ENCODE peak calls at places on chromosomes 4 and X, in ten cellular contexts. I is esophagus squamous epithelium, L is right cardiac atrium, O is fibroblast of lung, K is right atrium auricular region, N is psoas muscle, Q is stomach, S is Karpas-422, Y is GM23248, H is left ventricle myocardium inferior. J is an unnamed sample.

GRCh38 chr4:87330761-87331160 is 8.1 kb upstream of the HSD17B13 start:
- DNase-seq in I (no peak), L (no peak), O (no peak), K (no peak), N (no peak), Q (no peak), S (no peak), Y (no peak), H (no peak), J (no peak)

GRCh38 chr4:119679251-119679650 is 50.6 kb upstream of the PDE5A start:
- DNase-seq in I (no peak), L (no peak), O (peak), K (no peak), N (no peak), Q (no peak), S (no peak), Y (no peak), H (no peak), J (no peak)

GRCh38 chrX:149715468-149715867 is 3.6 kb downstream of the MAGEA11 start:
- DNase-seq in I (no peak), L (no peak), O (no peak), K (no peak), N (no peak), Q (no peak), S (peak), Y (no peak), H (no peak), J (no peak)

GRCh38 chr4:54099287-54099958 is 540 bp upstream of the GSX2 start:
- DNase-seq in I (no peak), L (peak), O (no peak), K (no peak), N (no peak), Q (no peak), S (peak), Y (no peak), H (no peak), J (no peak)

GRCh38 chr4:189979196-189980047 is 38.8 kb downstream of the FRG1 start:
- DNase-seq in I (no peak), L (no peak), O (no peak), K (no peak), N (no peak), Q (no peak), S (no peak), Y (no peak), H (no peak), J (no peak)

GRCh38 chrX:145817666-145818521 is at the start of gene SLITRK2:
- DNase-seq in I (no peak), L (peak), O (peak), K (no peak), N (no peak), Q (no peak), S (no peak), Y (peak), H (no peak), J (peak)

GRCh38 chr4:122764808-122765189 is 32.3 kb downstream of the BBS12 start:
- DNase-seq in I (no peak), L (no peak), O (peak), K (no peak), N (no peak), Q (no peak), S (no peak), Y (peak), H (no peak), J (no peak)

GRCh38 chr4:183876268-183876934 is 28.7 kb upstream of the STOX2 start:
- DNase-seq in I (no peak), L (peak), O (peak), K (peak), N (peak), Q (peak), S (no peak), Y (peak), H (peak), J (peak)

GRCh38 chr4:76703676-76704075 is 194.3 kb downstream of the SOWAHB start:
- DNase-seq in I (no peak), L (no peak), O (no peak), K (no peak), N (no peak), Q (no peak), S (no peak), Y (peak), H (no peak), J (no peak)

GRCh38 chrX:40952855-40953254 is 132.4 kb upstream of the USP9X start:
- DNase-seq in I (no peak), L (no peak), O (peak), K (no peak), N (no peak), Q (no peak), S (no peak), Y (peak), H (no peak), J (no peak)

GRCh38 chr4:94413085-94413685 is 38.6 kb upstream of the PDLIM5 start:
- DNase-seq in I (no peak), L (no peak), O (peak), K (no peak), N (no peak), Q (no peak), S (no peak), Y (peak), H (no peak), J (no peak)

GRCh38 chr4:33086351-33086900 is 2366.3 kb downstream of the PCDH7 start:
- DNase-seq in I (no peak), L (no peak), O (peak), K (no peak), N (no peak), Q (no peak), S (no peak), Y (peak), H (no peak), J (no peak)

GRCh38 chrX:106415276-106415895 is 196.4 kb upstream of the RADX start:
- DNase-seq in I (no peak), L (no peak), O (peak), K (no peak), N (no peak), Q (no peak), S (peak), Y (peak), H (no peak), J (no peak)

GRCh38 chrX:140949231-140949630 is 53.2 kb upstream of the SPANXB1 start:
- DNase-seq in I (no peak), L (no peak), O (peak), K (no peak), N (no peak), Q (no peak), S (no peak), Y (no peak), H (no peak), J (no peak)

GRCh38 chr4:161356351-161356750 is 807.4 kb downstream of the FSTL5 start:
- DNase-seq in I (no peak), L (no peak), O (no peak), K (no peak), N (no peak), Q (no peak), S (no peak), Y (no peak), H (no peak), J (no peak)

GRCh38 chrX:108396188-108396885 is 41.9 kb downstream of the COL4A6 start:
- DNase-seq in I (no peak), L (no peak), O (no peak), K (no peak), N (no peak), Q (no peak), S (no peak), Y (peak), H (no peak), J (no peak)

GRCh38 chrX:154540897-154541535 is 5.6 kb downstream of the G6PD start:
- DNase-seq in I (no peak), L (no peak), O (no peak), K (no peak), N (no peak), Q (peak), S (no peak), Y (no peak), H (no peak), J (no peak)

GRCh38 chr4:156870166-156870565 is 101.4 kb downstream of the PDGFC start:
- DNase-seq in I (no peak), L (no peak), O (peak), K (no peak), N (no peak), Q (no peak), S (no peak), Y (peak), H (no peak), J (no peak)

GRCh38 chrX:97295954-97296353 is 412.2 kb downstream of the RPA4 start:
- DNase-seq in I (no peak), L (no peak), O (no peak), K (no peak), N (no peak), Q (no peak), S (no peak), Y (no peak), H (no peak), J (no peak)

GRCh38 chr4:5728451-5728850 is 17.4 kb downstream of the EVC start:
- DNase-seq in I (no peak), L (no peak), O (no peak), K (no peak), N (no peak), Q (no peak), S (no peak), Y (no peak), H (no peak), J (no peak)

GRCh38 chr4:182555997-182556418 is 312.8 kb downstream of the TENM3 start:
- DNase-seq in I (no peak), L (no peak), O (peak), K (no peak), N (no peak), Q (no peak), S (no peak), Y (peak), H (no peak), J (no peak)

GRCh38 chr4:101977096-101977495 is 186.6 kb downstream of the BANK1 start:
- DNase-seq in I (no peak), L (no peak), O (peak), K (no peak), N (peak), Q (no peak), S (no peak), Y (peak), H (no peak), J (peak)

GRCh38 chr4:165512464-165512863 is 133.7 kb downstream of the CPE start:
- DNase-seq in I (no peak), L (no peak), O (no peak), K (no peak), N (no peak), Q (no peak), S (no peak), Y (no peak), H (no peak), J (no peak)

GRCh38 chr4:167578906-167579305 is 344.6 kb upstream of the SPOCK3 start:
- DNase-seq in I (no peak), L (no peak), O (no peak), K (no peak), N (no peak), Q (no peak), S (no peak), Y (no peak), H (no peak), J (no peak)

GRCh38 chr4:144591401-144591800 is 54.6 kb upstream of the HHIP start:
- DNase-seq in I (no peak), L (no peak), O (peak), K (no peak), N (no peak), Q (no peak), S (no peak), Y (peak), H (no peak), J (no peak)

DNA sequence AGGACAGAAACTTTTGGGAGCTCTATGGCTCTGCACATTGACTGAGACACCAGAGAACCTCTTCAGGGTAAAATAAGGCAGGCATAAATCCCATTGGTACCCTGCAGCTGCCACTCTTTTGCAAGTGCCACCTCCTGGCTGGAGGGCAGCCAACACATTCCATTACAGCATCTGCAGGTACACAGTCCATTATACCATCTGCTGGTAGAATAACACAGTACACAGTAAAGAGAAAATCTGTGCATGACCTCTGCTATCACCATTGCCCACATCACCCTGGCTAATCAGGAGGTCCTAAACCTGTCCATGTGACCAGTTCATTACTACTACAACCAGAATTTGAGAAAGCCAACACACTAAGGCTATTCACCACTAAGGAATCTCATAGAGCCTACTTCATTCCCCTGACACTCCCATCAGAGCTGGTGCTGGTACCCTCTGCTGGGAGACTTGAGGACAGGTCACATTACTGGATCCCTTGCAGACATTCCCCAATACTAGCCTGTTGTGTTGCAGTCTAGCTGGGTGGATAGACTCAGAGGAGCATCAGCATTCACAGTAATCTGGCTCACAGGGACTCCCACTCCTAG is 176.2 kb upstream of the TACR3 start:
- DNase-seq in I (no peak), L (no peak), O (no peak), K (no peak), N (no peak), Q (no peak), S (no peak), Y (peak), H (no peak), J (no peak)
- H3K4me3 ChIP-seq in I (no peak), L (no peak), O (no peak), K (no peak), N (no peak), Q (no peak), S (no peak), Y (no peak), H (no peak), J (no peak)

GRCh38 chr4:6762244-6762615 is 20.3 kb upstream of the KIAA0232 start:
- DNase-seq in I (no peak), L (no peak), O (no peak), K (no peak), N (no peak), Q (no peak), S (no peak), Y (no peak), H (no peak), J (no peak)
- H3K27ac ChIP-seq in I (no peak), L (no peak), O (no peak), K (no peak), N (no peak), Q (no peak), S (no peak), Y (no peak), H (no peak), J (no peak)

GRCh38 chr4:80335226-80335553 is 340 bp upstream of the CFAP299 start:
- DNase-seq in I (no peak), L (no peak), O (no peak), K (no peak), N (no peak), Q (no peak), S (no peak), Y (no peak), H (no peak), J (no peak)

GRCh38 chr4:80340036-80340435 is 4.5 kb downstream of the CFAP299 start:
- DNase-seq in I (no peak), L (no peak), O (peak), K (no peak), N (no peak), Q (no peak), S (no peak), Y (peak), H (no peak), J (no peak)

GRCh38 chr4:80334568-80334967 is 962 bp upstream of the CFAP299 start:
- DNase-seq in I (no peak), L (no peak), O (no peak), K (no peak), N (no peak), Q (no peak), S (no peak), Y (no peak), H (no peak), J (no peak)

GRCh38 chr4:80335554-80336358 is at the start of gene CFAP299:
- DNase-seq in I (peak), L (peak), O (peak), K (peak), N (peak), Q (peak), S (peak), Y (peak), H (peak), J (peak)

GRCh38 chr4:80336582-80336981 is 1.1 kb downstream of the CFAP299 start:
- DNase-seq in I (no peak), L (no peak), O (peak), K (no peak), N (no peak), Q (no peak), S (peak), Y (peak), H (no peak), J (peak)
- H3K4me3 ChIP-seq in I (no peak), L (no peak), O (peak), K (peak), N (peak), Q (peak), S (no peak), Y (peak), H (peak), J (no peak)

DNA sequence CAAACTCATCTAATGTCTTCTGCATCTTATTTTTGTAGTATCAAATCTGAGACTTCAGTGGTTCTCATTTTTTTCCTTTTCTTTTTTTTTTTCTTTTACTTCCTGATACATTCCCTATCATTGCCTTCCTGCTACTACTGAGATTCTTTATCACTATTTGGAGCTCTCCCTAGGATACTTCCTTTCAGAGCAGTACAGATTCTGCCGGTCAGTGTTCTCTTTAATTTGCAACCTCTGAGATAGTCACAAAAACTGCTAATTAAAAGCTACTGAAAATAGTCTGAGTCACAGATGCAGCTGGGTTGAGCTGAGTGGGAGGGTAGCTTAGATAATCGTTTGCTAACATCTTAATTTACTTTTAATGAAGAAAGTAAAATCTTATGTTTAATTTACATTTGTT is 1279.7 kb downstream of the ARAP2 start:
- DNase-seq in I (no peak), L (no peak), O (no peak), K (no peak), N (no peak), Q (no peak), S (no peak), Y (no peak), H (no peak), J (no peak)
- H3K27ac ChIP-seq in I (no peak), L (no peak), O (no peak), K (no peak), N (no peak), Q (no peak), S (no peak), Y (no peak), H (no peak), J (no peak)

GRCh38 chr4:1210971-1211370 is 38.0 kb downstream of the CTBP1 start:
- DNase-seq in I (no peak), L (peak), O (no peak), K (no peak), N (peak), Q (no peak), S (no peak), Y (no peak), H (peak), J (peak)
- H3K4me3 ChIP-seq in I (no peak), L (no peak), O (no peak), K (no peak), N (no peak), Q (no peak), S (no peak), Y (no peak), H (no peak), J (no peak)

J was measured in aorta.